ENCODE peak calls at places on chromosomes 12 and 14, in seven cellular contexts. One of them, this sample, is unnamed.

GRCh38 chr12:90631581-90631980 is 323.4 kb downstream of the CCER1 start:
- DNase-seq in GM23248: no peak
- DNase-seq in cardiac muscle cell: no peak
- DNase-seq in thoracic aorta: no peak
- DNase-seq in AG04450: no peak
- DNase-seq in A549: no peak
- DNase-seq in IMR-90: no peak
- DNase-seq in this sample: no peak

GRCh38 chr12:94110258-94110657 is 38.1 kb upstream of the PLXNC1 start:
- DNase-seq in IMR-90: no peak
- DNase-seq in cardiac muscle cell: no peak
- DNase-seq in AG04450: no peak
- DNase-seq in A549: no peak
- DNase-seq in thoracic aorta: no peak
- DNase-seq in GM23248: no peak
- DNase-seq in this sample: no peak

GRCh38 chr12:91926810-91927209 is 218.8 kb downstream of the BTG1 start:
- DNase-seq in A549: peak; percentile 40
- DNase-seq in cardiac muscle cell: no peak
- DNase-seq in GM23248: peak; percentile 48
- DNase-seq in IMR-90: peak; percentile 90
- DNase-seq in AG04450: peak; percentile 72
- DNase-seq in thoracic aorta: no peak
- DNase-seq in this sample: no peak

GRCh38 chr12:110199360-110200123 is 75.4 kb downstream of the IFT81 start:
- DNase-seq in cardiac muscle cell: no peak
- DNase-seq in IMR-90: peak; percentile 78
- DNase-seq in AG04450: no peak
- DNase-seq in thoracic aorta: no peak
- DNase-seq in A549: peak; percentile 15
- DNase-seq in GM23248: peak; percentile 73
- DNase-seq in this sample: no peak

GRCh38 chr12:15693233-15693911 is 95.8 kb downstream of the EPS8 start:
- DNase-seq in IMR-90: peak; percentile 89
- DNase-seq in cardiac muscle cell: no peak
- DNase-seq in GM23248: peak; percentile 68
- DNase-seq in A549: no peak
- DNase-seq in thoracic aorta: no peak
- DNase-seq in AG04450: peak; percentile 68
- DNase-seq in this sample: no peak

GRCh38 chr14:71891185-71891584 is 41.0 kb upstream of the RGS6 start:
- DNase-seq in IMR-90: no peak
- DNase-seq in cardiac muscle cell: no peak
- DNase-seq in AG04450: no peak
- DNase-seq in GM23248: no peak
- DNase-seq in thoracic aorta: no peak
- DNase-seq in A549: no peak
- DNase-seq in this sample: no peak

GRCh38 chr12:17148706-17149105 is 542.7 kb upstream of the LMO3 start:
- DNase-seq in AG04450: no peak
- DNase-seq in IMR-90: no peak
- DNase-seq in GM23248: no peak
- DNase-seq in thoracic aorta: no peak
- DNase-seq in cardiac muscle cell: no peak
- DNase-seq in A549: no peak
- DNase-seq in this sample: peak; percentile 32

GRCh38 chr12:5927732-5928516 is 17.1 kb downstream of the ANO2 start:
- DNase-seq in cardiac muscle cell: no peak
- DNase-seq in IMR-90: no peak
- DNase-seq in thoracic aorta: no peak
- DNase-seq in GM23248: no peak
- DNase-seq in A549: no peak
- DNase-seq in AG04450: no peak
- DNase-seq in this sample: no peak

GRCh38 chr12:6827982-6828670 is at the start of gene P3H3:
- DNase-seq in GM23248: peak; percentile 76
- DNase-seq in cardiac muscle cell: peak; percentile 56
- DNase-seq in AG04450: no peak
- DNase-seq in thoracic aorta: no peak
- DNase-seq in IMR-90: peak; percentile 47
- DNase-seq in A549: peak; percentile 65
- DNase-seq in this sample: peak; percentile 84

GRCh38 chr12:110582286-110583136 is 607 bp downstream of the PPTC7 start:
- DNase-seq in cardiac muscle cell: peak; percentile 64
- DNase-seq in IMR-90: peak; percentile 33
- DNase-seq in A549: no peak
- DNase-seq in GM23248: peak; percentile 74
- DNase-seq in AG04450: no peak
- DNase-seq in thoracic aorta: no peak
- DNase-seq in this sample: peak; percentile 94

GRCh38 chr14:23022849-23023499 is 11.7 kb downstream of the PSMB5 start:
- DNase-seq in cardiac muscle cell: no peak
- DNase-seq in thoracic aorta: no peak
- DNase-seq in GM23248: no peak
- DNase-seq in A549: no peak
- DNase-seq in AG04450: no peak
- DNase-seq in IMR-90: no peak
- DNase-seq in this sample: no peak

GRCh38 chr14:102187044-102187443 is 47.3 kb downstream of the WDR20 start:
- DNase-seq in cardiac muscle cell: no peak
- DNase-seq in IMR-90: peak; percentile 87
- DNase-seq in thoracic aorta: no peak
- DNase-seq in AG04450: peak; percentile 29
- DNase-seq in A549: peak; percentile 25
- DNase-seq in GM23248: peak; percentile 91
- DNase-seq in this sample: no peak

DNA sequence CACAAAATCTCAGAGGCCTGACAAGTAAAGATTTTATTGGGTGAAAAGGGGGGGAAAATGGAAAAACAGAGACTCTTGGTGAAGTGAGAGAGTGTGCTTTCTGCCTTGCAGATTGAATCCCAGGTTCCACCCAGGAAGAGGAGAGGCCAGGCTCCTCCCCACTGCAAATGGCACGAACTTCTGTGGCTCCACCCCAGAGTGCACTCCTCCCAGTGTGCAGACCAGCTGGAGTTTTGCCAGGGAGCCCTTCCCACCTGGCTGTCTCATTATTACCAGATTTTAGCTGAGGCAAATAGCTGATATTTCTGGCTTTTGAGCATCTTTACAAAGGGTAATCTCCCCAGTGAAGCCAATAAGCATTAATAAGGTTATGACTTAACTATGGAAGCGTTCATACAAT is 51.9 kb downstream of the TESPA1 start:
- DNase-seq in GM23248: peak; percentile 18
- DNase-seq in AG04450: no peak
- DNase-seq in thoracic aorta: no peak
- DNase-seq in IMR-90: no peak
- DNase-seq in cardiac muscle cell: no peak
- DNase-seq in A549: no peak
- DNase-seq in this sample: no peak
- H3K9me3 ChIP-seq in GM23248: no peaks in the 10 kb centered on the region
- H3K9me3 ChIP-seq in AG04450: no peaks in the 10 kb centered on the region
- H3K9me3 ChIP-seq in thoracic aorta: no peaks in the 10 kb centered on the region
- H3K9me3 ChIP-seq in IMR-90: no peaks in the 10 kb centered on the region
- H3K9me3 ChIP-seq in cardiac muscle cell: no peaks in the 10 kb centered on the region
- H3K9me3 ChIP-seq in A549: no peaks in the 10 kb centered on the region
- H3K9me3 ChIP-seq in this sample: peaks cover 9% of the 10 kb centered on the region

GRCh38 chr12:104856548-104856947 is 101.5 kb downstream of the SLC41A2 start:
- DNase-seq in A549: no peak
- DNase-seq in AG04450: no peak
- DNase-seq in thoracic aorta: no peak
- DNase-seq in IMR-90: no peak
- DNase-seq in GM23248: no peak
- DNase-seq in cardiac muscle cell: peak; percentile 58
- DNase-seq in this sample: no peak

GRCh38 chr12:104852102-104852501 is 106.0 kb downstream of the SLC41A2 start:
- DNase-seq in thoracic aorta: no peak
- DNase-seq in cardiac muscle cell: no peak
- DNase-seq in A549: no peak
- DNase-seq in AG04450: no peak
- DNase-seq in IMR-90: peak; percentile 41
- DNase-seq in GM23248: no peak
- DNase-seq in this sample: no peak

GRCh38 chr12:104858611-104859010 is 99.5 kb downstream of the SLC41A2 start:
- DNase-seq in thoracic aorta: no peak
- DNase-seq in IMR-90: no peak
- DNase-seq in cardiac muscle cell: no peak
- DNase-seq in GM23248: no peak
- DNase-seq in A549: no peak
- DNase-seq in AG04450: no peak
- DNase-seq in this sample: no peak

GRCh38 chr12:104855599-104855998 is 102.5 kb downstream of the SLC41A2 start:
- DNase-seq in A549: no peak
- DNase-seq in GM23248: no peak
- DNase-seq in thoracic aorta: no peak
- DNase-seq in IMR-90: no peak
- DNase-seq in cardiac muscle cell: no peak
- DNase-seq in AG04450: no peak
- DNase-seq in this sample: no peak

DNA sequence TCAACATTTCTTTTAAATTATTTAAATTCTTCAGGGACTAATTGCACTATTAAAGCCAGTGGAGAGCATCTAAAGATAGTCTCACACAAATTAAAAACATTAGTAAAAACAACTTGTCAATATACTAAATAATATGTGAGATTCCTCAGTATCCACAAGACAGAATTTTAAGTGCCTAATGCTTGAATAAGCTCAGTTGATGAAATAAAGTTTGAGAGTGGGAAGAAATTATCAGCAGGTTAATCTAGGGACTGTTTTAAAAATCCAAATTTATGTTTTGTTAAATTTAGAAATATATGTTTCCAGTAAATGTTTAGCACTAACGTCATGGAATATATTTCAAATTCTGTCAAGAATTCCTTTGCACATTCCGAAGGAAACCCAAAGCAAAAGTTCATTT is 105.2 kb downstream of the SLC41A2 start:
- DNase-seq in A549: no peak
- DNase-seq in IMR-90: no peak
- DNase-seq in GM23248: no peak
- DNase-seq in AG04450: no peak
- DNase-seq in cardiac muscle cell: no peak
- DNase-seq in thoracic aorta: no peak
- DNase-seq in this sample: no peak
- H3K9me3 ChIP-seq in A549: no peaks in the 10 kb centered on the region
- H3K9me3 ChIP-seq in IMR-90: no peaks in the 10 kb centered on the region
- H3K9me3 ChIP-seq in GM23248: no peaks in the 10 kb centered on the region
- H3K9me3 ChIP-seq in AG04450: no peaks in the 10 kb centered on the region
- H3K9me3 ChIP-seq in cardiac muscle cell: no peaks in the 10 kb centered on the region
- H3K9me3 ChIP-seq in thoracic aorta: no peaks in the 10 kb centered on the region
- H3K9me3 ChIP-seq in this sample: no peaks in the 10 kb centered on the region

DNA sequence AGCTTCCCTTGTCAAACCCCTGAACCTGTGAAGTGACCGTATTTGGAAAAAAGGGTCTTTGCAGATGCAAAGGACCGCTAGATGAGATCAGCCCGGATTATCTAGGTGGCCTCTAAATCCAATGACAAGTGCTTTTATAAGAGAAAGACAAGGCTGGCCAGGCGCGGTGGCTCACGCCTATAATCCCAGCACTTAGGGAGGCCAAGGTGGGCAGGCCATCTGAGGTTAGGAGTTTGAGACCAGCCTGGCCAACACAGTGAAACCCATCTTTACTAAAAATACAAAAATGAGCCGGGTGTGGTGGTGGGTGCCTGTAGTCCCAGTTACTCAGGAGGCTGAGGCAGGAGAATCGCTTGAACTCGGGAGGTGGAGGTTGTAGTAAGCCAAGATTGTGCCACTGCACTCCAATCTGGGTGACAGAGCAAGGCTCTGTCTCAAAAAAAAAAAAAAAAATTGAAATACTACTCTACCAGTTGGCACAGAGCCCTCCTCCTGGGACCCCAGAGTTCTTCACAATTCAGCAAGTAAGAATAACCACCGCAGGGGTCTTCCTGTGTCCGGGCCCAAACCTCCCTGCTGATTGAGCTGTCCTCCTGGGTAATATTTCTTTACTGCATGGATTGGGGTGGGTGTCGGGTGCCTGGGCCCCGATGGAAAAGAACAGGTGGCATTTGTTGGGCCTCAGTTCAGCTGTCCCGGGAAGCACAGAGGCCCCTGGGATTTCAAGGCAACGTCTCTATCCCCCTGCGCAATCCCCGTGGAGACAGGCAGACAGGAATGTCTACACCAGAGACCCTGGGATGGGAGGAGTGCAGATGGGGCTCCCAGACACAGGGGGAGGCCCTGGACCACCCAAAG is 32.3 kb upstream of the VPS37B start:
- DNase-seq in A549: no peak
- DNase-seq in AG04450: no peak
- DNase-seq in thoracic aorta: no peak
- DNase-seq in IMR-90: no peak
- DNase-seq in cardiac muscle cell: no peak
- DNase-seq in GM23248: no peak
- DNase-seq in this sample: no peak
- H3K9me3 ChIP-seq in A549: no peaks in the 10 kb centered on the region
- H3K9me3 ChIP-seq in AG04450: peaks cover 4% of the 10 kb centered on the region
- H3K9me3 ChIP-seq in thoracic aorta: no peaks in the 10 kb centered on the region
- H3K9me3 ChIP-seq in IMR-90: no peaks in the 10 kb centered on the region
- H3K9me3 ChIP-seq in cardiac muscle cell: no peaks in the 10 kb centered on the region
- H3K9me3 ChIP-seq in GM23248: no peaks in the 10 kb centered on the region
- H3K9me3 ChIP-seq in this sample: no peaks in the 10 kb centered on the region

DNA sequence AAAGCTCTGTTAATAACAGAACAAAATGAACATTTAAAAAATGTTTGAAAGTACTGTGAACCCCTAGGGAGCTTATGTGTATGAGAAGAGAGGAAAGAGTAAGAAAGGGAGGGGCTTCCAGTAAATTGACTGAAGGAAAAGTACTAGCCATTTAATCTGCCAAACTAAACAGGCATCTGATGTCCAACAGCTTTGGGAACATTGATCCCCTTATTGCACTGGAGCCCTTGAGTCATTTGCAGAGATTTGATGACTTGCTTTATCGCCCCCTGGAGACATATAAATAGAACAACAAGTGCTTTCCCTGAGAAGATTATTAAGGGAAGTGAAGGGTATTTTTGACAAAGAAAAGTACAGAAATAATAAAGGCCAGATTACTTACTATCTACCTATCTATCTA is 319.3 kb upstream of the NOVA1 start:
- DNase-seq in AG04450: no peak
- DNase-seq in GM23248: peak; percentile 72
- DNase-seq in A549: no peak
- DNase-seq in IMR-90: peak; percentile 2
- DNase-seq in cardiac muscle cell: peak; percentile 24
- DNase-seq in thoracic aorta: no peak
- DNase-seq in this sample: no peak
- H3K9me3 ChIP-seq in AG04450: peaks cover 6% of the 10 kb centered on the region
- H3K9me3 ChIP-seq in GM23248: no peaks in the 10 kb centered on the region
- H3K9me3 ChIP-seq in A549: no peaks in the 10 kb centered on the region
- H3K9me3 ChIP-seq in IMR-90: no peaks in the 10 kb centered on the region
- H3K9me3 ChIP-seq in cardiac muscle cell: no peaks in the 10 kb centered on the region
- H3K9me3 ChIP-seq in thoracic aorta: no peaks in the 10 kb centered on the region
- H3K9me3 ChIP-seq in this sample: no peaks in the 10 kb centered on the region

DNA sequence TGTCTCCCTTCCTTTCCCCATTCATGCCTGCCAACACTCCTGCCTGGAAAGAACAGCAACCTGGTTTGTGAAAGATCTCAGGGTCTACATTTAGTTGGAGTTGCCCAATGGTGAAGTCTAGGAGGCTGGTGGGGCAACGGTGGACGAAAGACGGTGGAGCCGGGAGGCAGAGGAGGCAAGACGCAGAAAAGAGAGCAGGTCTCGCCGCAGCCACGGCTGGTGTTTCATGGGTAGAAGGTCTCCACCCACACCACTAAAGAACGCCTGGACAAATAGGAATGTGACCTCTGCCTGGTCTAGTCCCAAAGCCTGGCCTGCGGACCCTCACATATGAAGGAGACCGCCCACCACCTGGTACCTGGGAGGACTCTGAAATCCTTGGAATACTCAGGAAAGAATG is 185.6 kb downstream of the ALG10 start:
- DNase-seq in thoracic aorta: no peak
- DNase-seq in cardiac muscle cell: no peak
- DNase-seq in AG04450: no peak
- DNase-seq in A549: no peak
- DNase-seq in GM23248: no peak
- DNase-seq in IMR-90: no peak
- DNase-seq in this sample: no peak
- H3K9me3 ChIP-seq in thoracic aorta: no peaks in the 10 kb centered on the region
- H3K9me3 ChIP-seq in cardiac muscle cell: no peaks in the 10 kb centered on the region
- H3K9me3 ChIP-seq in AG04450: peaks cover 97% of the 10 kb centered on the region
- H3K9me3 ChIP-seq in A549: no peaks in the 10 kb centered on the region
- H3K9me3 ChIP-seq in GM23248: no peaks in the 10 kb centered on the region
- H3K9me3 ChIP-seq in IMR-90: peaks cover 62% of the 10 kb centered on the region
- H3K9me3 ChIP-seq in this sample: no peaks in the 10 kb centered on the region

This sample was measured in kidney.